ENCODE peak calls at places on chromosome 16, in five cellular contexts. F is A549, M is GM23338, T is ovary, J is adrenal gland. A is an unnamed sample.

GRCh38 chr16:69105501-69106361 is at the start of gene HAS3:
- DNase-seq in M (peak), T (peak), F (peak), J (peak), A (peak)

GRCh38 chr16:68993885-68994284 is 111.6 kb upstream of the HAS3 start:
- DNase-seq in J (no peak), T (no peak), F (peak), M (no peak), A (no peak)

GRCh38 chr16:62963846-62964245 is 927.6 kb upstream of the CDH8 start:
- DNase-seq in F (no peak), T (no peak), J (no peak), M (no peak), A (no peak)

GRCh38 chr16:23171234-23171948 is 11.2 kb upstream of the SCNN1G start:
- DNase-seq in M (no peak), T (no peak), F (no peak), J (no peak), A (no peak)

GRCh38 chr16:74691093-74691855 is 9.4 kb downstream of the MLKL start:
- DNase-seq in M (no peak), T (no peak), F (no peak), J (no peak), A (no peak)

GRCh38 chr16:70691223-70692129 is 5.6 kb upstream of the MTSS2 start:
- DNase-seq in M (no peak), F (no peak), T (peak), J (peak), A (peak)

GRCh38 chr16:55464375-55464774 is 14.6 kb upstream of the MMP2 start:
- DNase-seq in M (peak), T (no peak), F (no peak), J (no peak), A (no peak)

GRCh38 chr16:78516006-78516405 is 416.6 kb downstream of the WWOX start:
- DNase-seq in F (no peak), M (no peak), T (no peak), J (no peak), A (no peak)

GRCh38 chr16:85253127-85253941 is 141.1 kb upstream of the CIBAR2 start:
- DNase-seq in F (peak), J (peak), M (peak), T (peak), A (peak)

GRCh38 chr16:26058326-26058725 is 366.6 kb downstream of the HS3ST4 start:
- DNase-seq in T (no peak), M (no peak), F (no peak), J (no peak), A (no peak)

GRCh38 chr16:51155901-51156810 is 5.1 kb upstream of the SALL1 start:
- DNase-seq in M (peak), T (peak), J (no peak), F (no peak), A (no peak)

GRCh38 chr16:30054959-30055553 is 10.5 kb upstream of the ALDOA start:
- DNase-seq in J (no peak), F (peak), M (peak), T (no peak), A (peak)

GRCh38 chr16:23504453-23505179 is 5.7 kb downstream of the GGA2 start:
- DNase-seq in F (peak), T (peak), J (peak), M (peak), A (peak)

GRCh38 chr16:69150146-69150865 is 17.9 kb downstream of the UTP4 start:
- DNase-seq in F (peak), J (peak), M (peak), T (no peak), A (peak)

GRCh38 chr16:4529085-4530060 is 9.2 kb downstream of the CDIP1 start:
- DNase-seq in T (no peak), M (peak), J (no peak), F (no peak), A (no peak)

GRCh38 chr16:50719401-50720337 is 22.2 kb upstream of the CYLD start:
- DNase-seq in J (no peak), M (peak), F (no peak), T (no peak), A (peak)

GRCh38 chr16:75710344-75710743 is 9.1 kb upstream of the DUXB start:
- DNase-seq in T (no peak), J (no peak), M (peak), F (no peak), A (no peak)

GRCh38 chr16:56477096-56477878 is 25.9 kb downstream of the OGFOD1 start:
- DNase-seq in J (peak), F (peak), T (no peak), M (no peak), A (no peak)

GRCh38 chr16:85612801-85613608 is at the start of gene GSE1:
- DNase-seq in J (peak), F (peak), M (peak), T (peak), A (peak)

GRCh38 chr16:49776085-49776501 is 79.8 kb downstream of the ZNF423 start:
- DNase-seq in J (no peak), T (no peak), M (peak), F (no peak), A (no peak)

GRCh38 chr16:28538733-28539596 is at the start of gene NUPR1:
- DNase-seq in F (peak), J (peak), M (no peak), T (peak), A (peak)

GRCh38 chr16:70778901-70779309 is 22.1 kb downstream of the VAC14 start:
- DNase-seq in T (peak), J (peak), F (peak), M (peak), A (peak)

GRCh38 chr16:396605-397004 is 394 bp upstream of the NME4 start:
- DNase-seq in J (peak), F (peak), T (peak), M (peak), A (no peak)

GRCh38 chr16:12760819-12761611 is 42.7 kb downstream of the CPPED1 start:
- DNase-seq in F (no peak), J (no peak), M (no peak), T (no peak), A (no peak)

GRCh38 chr16:87598431-87598830 is 3.9 kb upstream of the JPH3 start:
- DNase-seq in J (no peak), T (no peak), F (no peak), M (no peak), A (no peak)

GRCh38 chr16:20610892-20611349 is 34.8 kb upstream of the ACSM2B start:
- DNase-seq in J (no peak), M (no peak), F (no peak), T (no peak), A (no peak)

GRCh38 chr16:20611975-20612471 is 35.9 kb upstream of the ACSM2B start:
- DNase-seq in M (no peak), F (no peak), T (peak), J (no peak), A (peak)

GRCh38 chr16:20610192-20610891 is 34.2 kb upstream of the ACSM2B start:
- DNase-seq in F (no peak), T (no peak), J (no peak), M (no peak), A (no peak)

GRCh38 chr16:20612551-20613470 is 36.6 kb upstream of the ACSM2B start:
- DNase-seq in J (no peak), M (no peak), T (peak), F (no peak), A (peak)

DNA sequence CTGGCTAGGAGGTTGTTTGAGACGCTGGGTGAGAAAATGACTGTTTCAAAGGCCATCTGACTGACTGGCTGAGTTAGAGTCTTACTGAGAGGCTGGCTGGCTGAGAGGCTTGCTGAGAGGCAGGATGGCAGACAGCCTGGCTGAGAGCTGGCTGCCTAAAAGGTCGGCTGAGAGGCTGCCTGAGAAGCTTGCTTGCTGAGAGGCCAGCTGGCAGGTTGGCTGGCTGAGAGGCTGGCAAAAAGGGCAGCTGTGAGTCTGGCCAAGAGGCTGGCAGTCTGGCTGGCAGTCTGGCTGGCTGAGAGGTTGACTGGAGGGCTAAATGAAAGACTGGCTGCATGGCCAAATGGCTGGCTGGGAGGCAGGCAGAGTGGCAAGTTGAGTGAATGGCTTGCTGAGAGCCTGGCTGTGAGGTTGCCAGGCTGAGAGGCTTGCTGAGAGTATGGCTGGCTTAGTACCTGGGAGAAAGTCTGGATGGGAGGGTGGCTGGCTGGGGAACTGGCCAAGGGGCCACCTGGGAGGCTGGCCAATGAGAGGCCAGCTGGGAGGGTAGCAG is 35.3 kb upstream of the ACSM2B start:
- DNase-seq in M (no peak), F (no peak), J (peak), T (no peak), A (no peak)
- H3K27ac ChIP-seq in M (no peak), F (no peak), J (no peak), T (no peak), A (no peak)

GRCh38 chr16:67158637-67159600 is 790 bp downstream of the TRADD start:
- DNase-seq in J (peak), F (peak), T (peak), M (peak), A (peak)
- H3K27ac ChIP-seq in J (no peak), F (peak), T (no peak), M (no peak), A (peak)

GRCh38 chr16:15141586-15141985 is 47.5 kb upstream of the RRN3 start:
- DNase-seq in T (no peak), F (no peak), M (no peak), J (no peak), A (no peak)
- H3K27ac ChIP-seq in T (no peak), F (no peak), M (no peak), J (no peak), A (no peak)

DNA sequence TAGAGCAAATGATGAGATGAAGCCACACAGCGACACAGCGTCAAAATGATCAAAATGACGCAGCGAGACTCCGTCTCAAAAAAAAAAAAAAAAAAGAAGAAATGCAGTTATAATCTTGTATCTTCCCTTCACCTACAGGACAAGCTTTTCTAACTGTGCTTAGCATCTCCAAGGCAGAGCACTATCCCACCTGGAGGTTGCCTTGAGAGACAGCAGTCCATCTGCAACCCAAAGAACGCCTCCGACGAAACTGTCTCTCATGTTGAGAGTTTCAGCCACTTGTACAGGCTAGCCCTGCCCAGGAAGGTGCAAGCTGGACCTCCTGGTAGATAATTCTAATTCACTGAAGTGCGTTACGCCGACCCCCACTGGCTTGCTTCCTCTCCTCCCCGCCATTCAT is 46.7 kb upstream of the GCSH start:
- DNase-seq in M (no peak), T (no peak), J (no peak), F (no peak), A (no peak)
- H3K27ac ChIP-seq in M (no peak), T (no peak), J (no peak), F (no peak), A (no peak)

GRCh38 chr16:1950559-1950958 is 3.9 kb downstream of the RPL3L start:
- DNase-seq in F (no peak), T (no peak), M (no peak), J (no peak), A (no peak)
- H3K27ac ChIP-seq in F (no peak), T (no peak), M (no peak), J (no peak), A (no peak)

DNA sequence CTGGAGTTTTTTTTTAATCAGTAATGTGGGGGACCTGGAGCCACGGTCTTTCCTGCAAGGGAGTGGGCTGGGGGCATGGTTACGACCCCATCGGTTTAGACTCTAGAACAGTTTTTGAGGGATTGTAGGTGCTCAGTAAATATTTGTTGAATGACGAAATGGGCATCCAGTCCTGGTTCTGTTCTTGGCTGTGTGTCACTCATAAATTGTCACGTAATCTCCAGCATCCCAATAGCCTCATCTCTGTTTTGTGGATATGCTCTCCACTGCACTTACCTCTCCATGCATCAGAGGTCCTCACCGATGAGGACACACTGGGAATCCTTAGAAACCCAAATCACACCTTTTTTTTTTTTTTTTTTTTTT is 497 bp upstream of the SLC38A7 start:
- DNase-seq in F (no peak), M (no peak), J (no peak), T (no peak), A (no peak)
- H3K27ac ChIP-seq in F (peak), M (no peak), J (no peak), T (no peak), A (no peak)

A was measured in colonic mucosa.